ENCODE peak calls at places on chromosomes 13 and 19, in six cellular contexts. S is keratinocyte, Y is AG10803, K is astrocyte of the cerebellum, T is thoracic aorta, C is psoas muscle. I is an unnamed sample.

GRCh38 chr13:32121316-32121715 is 89.7 kb downstream of the FRY start:
- DNase-seq in T (no peak), Y (peak; percentile 68), S (no peak), K (no peak), C (no peak), I (no peak)

GRCh38 chr19:16822648-16823047 is 6.5 kb upstream of the SIN3B start:
- DNase-seq in S (no peak), K (no peak), Y (no peak), C (no peak), T (no peak), I (no peak)

GRCh38 chr19:4597975-4598671 is 38.6 kb upstream of the SEMA6B start:
- DNase-seq in Y (no peak), S (no peak), C (no peak), K (no peak), T (no peak), I (peak; percentile 92)

GRCh38 chr13:68697551-68697950 is 1410.1 kb upstream of the ATXN8OS start:
- DNase-seq in K (no peak), S (no peak), T (no peak), Y (no peak), C (no peak), I (no peak)

GRCh38 chr19:49347835-49348234 is 12.6 kb downstream of the CD37 start:
- DNase-seq in S (no peak), C (no peak), K (peak; percentile 41), T (no peak), Y (peak; percentile 90), I (no peak)

GRCh38 chr19:2540646-2541454 is 64.9 kb downstream of the GADD45B start:
- DNase-seq in K (peak; percentile 97), C (peak; percentile 93), Y (peak; percentile 100), S (peak; percentile 85), T (peak; percentile 75), I (peak; percentile 92)

GRCh38 chr19:8240274-8241229 is 31.4 kb downstream of the CERS4 start:
- DNase-seq in C (peak; percentile 84), S (no peak), K (peak; percentile 80), Y (peak; percentile 81), T (peak; percentile 47), I (peak; percentile 61)

GRCh38 chr19:44702551-44703176 is 3.7 kb downstream of the CEACAM16 start:
- DNase-seq in K (no peak), S (no peak), C (no peak), Y (no peak), T (no peak), I (no peak)

GRCh38 chr13:42039946-42040729 is 8.3 kb upstream of the DGKH start:
- DNase-seq in C (peak; percentile 94), K (no peak), Y (peak; percentile 84), T (peak; percentile 70), S (no peak), I (peak; percentile 88)

GRCh38 chr19:4278460-4278901 is 585 bp upstream of the SHD start:
- DNase-seq in T (no peak), C (no peak), S (no peak), Y (no peak), K (no peak), I (no peak)

GRCh38 chr13:68176486-68176885 is 946.4 kb upstream of the PCDH9 start:
- DNase-seq in T (no peak), S (no peak), K (peak; percentile 93), C (no peak), Y (peak; percentile 1), I (no peak)

GRCh38 chr13:103607995-103608394 is 541.8 kb upstream of the SLC10A2 start:
- DNase-seq in S (no peak), C (no peak), Y (no peak), K (no peak), T (no peak), I (no peak)

GRCh38 chr13:26538363-26539317 is 18.8 kb upstream of the WASF3 start:
- DNase-seq in T (no peak), C (no peak), S (no peak), Y (no peak), K (no peak), I (no peak)

GRCh38 chr19:30686252-30686762 is 314.1 kb downstream of the ZNF536 start:
- DNase-seq in C (no peak), T (no peak), S (no peak), K (no peak), Y (peak; percentile 42), I (no peak)

GRCh38 chr19:29665826-29666633 is 769 bp downstream of the PLEKHF1 start:
- DNase-seq in T (no peak), S (no peak), K (no peak), C (peak; percentile 79), Y (peak; percentile 69), I (peak; percentile 28)

GRCh38 chr13:33281951-33282595 is 3.5 kb downstream of the STARD13 start:
- DNase-seq in S (peak; percentile 50), C (no peak), Y (peak; percentile 62), T (no peak), K (no peak), I (no peak)

GRCh38 chr19:24033962-24034342 is 53.0 kb upstream of the ZNF254 start:
- DNase-seq in C (peak; percentile 36), S (no peak), T (peak; percentile 16), K (peak; percentile 27), Y (peak; percentile 65), I (peak; percentile 24)

GRCh38 chr13:24693862-24694471 is 13.8 kb downstream of the ATP12A start:
- DNase-seq in C (no peak), K (no peak), T (no peak), Y (peak; percentile 31), S (peak; percentile 21), I (peak; percentile 61)

GRCh38 chr19:50427997-50428425 is 4.7 kb upstream of the MYBPC2 start:
- DNase-seq in S (no peak), Y (peak; percentile 69), C (peak; percentile 86), T (no peak), K (peak; percentile 42), I (peak; percentile 70)

GRCh38 chr19:4889034-4889825 is 13.5 kb downstream of the ARRDC5 start:
- DNase-seq in K (no peak), T (no peak), Y (peak; percentile 46), C (no peak), S (peak; percentile 60), I (no peak)

GRCh38 chr13:51865838-51866237 is 4.1 kb downstream of the CCDC70 start:
- DNase-seq in Y (no peak), S (no peak), C (no peak), K (no peak), T (no peak), I (no peak)

GRCh38 chr19:14136509-14137281 is at the start of gene ASF1B:
- DNase-seq in S (peak; percentile 93), Y (peak; percentile 100), K (peak; percentile 100), T (peak; percentile 95), C (peak; percentile 99), I (peak; percentile 97)

GRCh38 chr19:2154587-2155075 is 3.3 kb upstream of the AP3D1 start:
- DNase-seq in S (no peak), C (no peak), T (no peak), K (no peak), Y (no peak), I (no peak)

GRCh38 chr13:95569966-95570365 is 17.4 kb downstream of the CLDN10 start:
- DNase-seq in T (no peak), S (no peak), C (no peak), Y (no peak), K (no peak), I (no peak)

GRCh38 chr19:17289489-17289888 is 7.8 kb downstream of the ANKLE1 start:
- DNase-seq in C (peak; percentile 75), S (no peak), K (peak; percentile 79), Y (peak; percentile 80), T (no peak), I (peak; percentile 84)

GRCh38 chr19:335072-335471 is 9.5 kb downstream of the MIER2 start:
- DNase-seq in T (no peak), S (no peak), K (no peak), C (no peak), Y (no peak), I (no peak)

DNA sequence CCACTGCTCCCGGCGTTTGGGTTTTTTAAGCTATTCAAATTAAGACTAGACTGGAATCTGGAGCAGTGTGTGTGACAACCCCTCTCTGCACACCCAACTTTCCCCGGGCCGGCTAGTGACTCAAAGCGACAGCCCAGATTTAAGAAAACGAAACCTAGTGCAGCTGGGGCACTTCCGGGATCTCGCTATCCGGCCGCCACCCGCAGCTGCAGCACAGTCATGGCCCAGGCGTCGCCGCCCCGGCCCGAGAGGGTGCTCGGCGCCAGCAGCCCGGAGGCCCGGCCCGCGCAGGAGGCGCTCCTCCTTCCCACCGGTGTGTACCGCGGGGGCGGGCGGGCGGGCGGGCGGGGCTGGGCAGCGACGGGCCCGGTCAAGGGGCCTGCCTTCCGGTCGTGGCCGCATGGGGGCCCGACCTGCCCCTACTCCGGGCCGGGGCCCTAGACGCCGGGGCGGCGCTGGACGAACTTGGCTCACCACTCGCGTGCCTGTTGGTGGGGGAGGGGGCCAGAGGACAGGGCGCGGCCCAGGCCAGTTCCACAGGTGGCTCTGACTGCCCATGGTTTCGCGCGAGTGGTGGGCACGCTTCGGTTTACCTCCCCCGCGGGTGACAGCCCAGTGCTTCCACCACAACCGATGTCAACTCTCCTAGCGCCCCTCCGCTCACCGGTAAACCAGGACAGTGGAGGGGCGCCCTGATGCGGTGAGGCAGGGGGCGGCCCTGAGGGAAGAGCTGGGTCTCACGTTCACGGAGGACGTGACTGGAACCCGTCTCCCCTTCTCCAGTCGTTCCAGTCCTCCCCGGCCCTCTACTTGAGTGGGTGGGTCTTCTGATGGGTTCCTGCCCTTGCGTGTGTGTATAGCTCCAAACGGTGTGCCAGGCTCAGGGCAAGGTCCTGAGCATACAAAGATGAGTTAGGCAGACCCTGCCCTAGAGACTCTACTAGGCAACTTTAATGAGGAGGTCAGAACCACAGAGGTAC is at the start of gene PHF11:
- DNase-seq in T (peak; percentile 76), Y (peak; percentile 78), C (peak; percentile 82), K (no peak), S (no peak), I (peak; percentile 63)
- TF ChIP-seq CTCF in T (peak; percentile 48), Y (no peak), C (peak; percentile 15), K (no peak), S (no peak), I (no peak)

GRCh38 chr19:18672606-18673337 is 10.7 kb upstream of the CRTC1 start:
- DNase-seq in S (no peak), T (no peak), C (peak; percentile 50), K (peak; percentile 29), Y (peak; percentile 25), I (no peak)
- TF ChIP-seq CTCF in S (no peak), T (peak; percentile 29), C (peak; percentile 32), K (peak; percentile 54), Y (peak; percentile 37), I (no peak)

GRCh38 chr13:81487151-81487550 is 1146.2 kb upstream of the SPRY2 start:
- DNase-seq in T (no peak), C (no peak), Y (no peak), K (peak; percentile 0), S (no peak), I (peak; percentile 28)
- TF ChIP-seq CTCF in T (no peak), C (no peak), Y (no peak), K (peak; percentile 43), S (peak; percentile 37), I (peak; percentile 47)

GRCh38 chr19:19668230-19669012 is at the start of gene ZNF101:
- DNase-seq in Y (peak; percentile 85), C (peak; percentile 93), T (peak; percentile 64), S (peak; percentile 59), K (peak; percentile 57), I (peak; percentile 92)
- TF ChIP-seq CTCF in Y (no peak), C (no peak), T (no peak), S (no peak), K (no peak), I (no peak)